ENCODE peak calls at places on chromosome 21, in eight cellular contexts. M, N, K, I, V, E, H and Y are unnamed samples.

GRCh38 chr21:39125752-39126485 is 57.3 kb downstream of the PSMG1 start:
- DNase-seq in M (peak), N (peak), K (no peak), I (peak), V (peak), E (no peak), H (no peak), Y (peak)

GRCh38 chr21:33540711-33541104 is 1.2 kb downstream of the GART start:
- DNase-seq in M (no peak), N (no peak), K (no peak), I (peak), V (no peak), E (no peak), H (no peak), Y (no peak)

GRCh38 chr21:14554948-14555347 is 8.8 kb upstream of the SAMSN1 start:
- DNase-seq in M (no peak), N (no peak), K (no peak), I (no peak), V (no peak), E (no peak), H (no peak), Y (peak)

GRCh38 chr21:25960423-25960822 is 210.1 kb downstream of the APP start:
- DNase-seq in M (no peak), N (no peak), K (no peak), I (peak), V (no peak), E (no peak), H (no peak), Y (no peak)

GRCh38 chr21:27035791-27036190 is 68.9 kb upstream of the ADAMTS5 start:
- DNase-seq in M (no peak), N (no peak), K (no peak), I (no peak), V (no peak), E (no peak), H (no peak), Y (no peak)

GRCh38 chr21:35328856-35329455 is 279.9 kb upstream of the RUNX1 start:
- DNase-seq in M (no peak), N (no peak), K (no peak), I (no peak), V (no peak), E (no peak), H (no peak), Y (no peak)

GRCh38 chr21:14591882-14592281 is 45.8 kb upstream of the SAMSN1 start:
- DNase-seq in M (peak), N (no peak), K (no peak), I (no peak), V (no peak), E (no peak), H (no peak), Y (peak)

GRCh38 chr21:43262427-43262826 is 93.6 kb downstream of the CRYAA start:
- DNase-seq in M (no peak), N (no peak), K (no peak), I (peak), V (no peak), E (peak), H (peak), Y (no peak)

GRCh38 chr21:34834852-34835501 is 166.2 kb downstream of the CLIC6 start:
- DNase-seq in M (no peak), N (no peak), K (no peak), I (no peak), V (no peak), E (no peak), H (no peak), Y (no peak)

GRCh38 chr21:25556087-25556486 is 51.2 kb downstream of the MRPL39 start:
- DNase-seq in M (no peak), N (no peak), K (no peak), I (no peak), V (no peak), E (no peak), H (no peak), Y (no peak)

GRCh38 chr21:14843991-14844390 is 220.8 kb downstream of the NRIP1 start:
- DNase-seq in M (no peak), N (no peak), K (no peak), I (no peak), V (no peak), E (no peak), H (no peak), Y (no peak)

GRCh38 chr21:38219049-38219628 is 37.7 kb upstream of the KCNJ15 start:
- DNase-seq in M (peak), N (peak), K (peak), I (peak), V (peak), E (peak), H (peak), Y (peak)

GRCh38 chr21:17900990-17901385 is 81.8 kb upstream of the C21orf91 start:
- DNase-seq in M (no peak), N (no peak), K (peak), I (no peak), V (no peak), E (no peak), H (no peak), Y (no peak)

GRCh38 chr21:16194851-16195251 is 465.1 kb downstream of the USP25 start:
- DNase-seq in M (peak), N (no peak), K (no peak), I (no peak), V (no peak), E (no peak), H (no peak), Y (peak)

GRCh38 chr21:17387030-17387617 is 125.7 kb upstream of the CXADR start:
- DNase-seq in M (peak), N (peak), K (no peak), I (peak), V (peak), E (no peak), H (peak), Y (peak)

GRCh38 chr21:35159881-35160280 is 110.8 kb upstream of the RUNX1 start:
- DNase-seq in M (peak), N (no peak), K (no peak), I (no peak), V (no peak), E (no peak), H (no peak), Y (peak)

GRCh38 chr21:43991447-43991991 is 20.6 kb upstream of the TRAPPC10 start:
- DNase-seq in M (no peak), N (no peak), K (no peak), I (no peak), V (no peak), E (no peak), H (no peak), Y (no peak)

GRCh38 chr21:17467392-17467791 is 45.5 kb upstream of the CXADR start:
- DNase-seq in M (peak), N (no peak), K (no peak), I (peak), V (no peak), E (no peak), H (no peak), Y (no peak)

GRCh38 chr21:42990251-42990650 is 15.9 kb downstream of the PKNOX1 start:
- DNase-seq in M (no peak), N (no peak), K (no peak), I (no peak), V (no peak), E (no peak), H (no peak), Y (no peak)

GRCh38 chr21:34933609-34934345 is 115.3 kb downstream of the RUNX1 start:
- DNase-seq in M (no peak), N (no peak), K (no peak), I (no peak), V (no peak), E (no peak), H (peak), Y (no peak)

GRCh38 chr21:26115899-26116298 is 54.7 kb downstream of the APP start:
- DNase-seq in M (peak), N (no peak), K (no peak), I (no peak), V (no peak), E (no peak), H (no peak), Y (peak)

GRCh38 chr21:33434770-33435360 is 31.7 kb downstream of the IFNGR2 start:
- DNase-seq in M (peak), N (no peak), K (no peak), I (peak), V (no peak), E (no peak), H (no peak), Y (peak)

GRCh38 chr21:26331581-26331980 is 161.0 kb upstream of the APP start:
- DNase-seq in M (no peak), N (no peak), K (no peak), I (no peak), V (no peak), E (no peak), H (no peak), Y (no peak)

GRCh38 chr21:19353271-19353670 is 949.7 kb upstream of the TMPRSS15 start:
- DNase-seq in M (no peak), N (no peak), K (no peak), I (no peak), V (no peak), E (no peak), H (no peak), Y (no peak)

GRCh38 chr21:39073063-39073462 is 110.2 kb downstream of the PSMG1 start:
- DNase-seq in M (no peak), N (no peak), K (no peak), I (no peak), V (no peak), E (no peak), H (no peak), Y (no peak)

GRCh38 chr21:15498455-15498854 is 231.3 kb upstream of the USP25 start:
- DNase-seq in M (no peak), N (no peak), K (no peak), I (no peak), V (no peak), E (no peak), H (no peak), Y (no peak)

GRCh38 chr21:14923468-14923867 is 141.3 kb downstream of the NRIP1 start:
- DNase-seq in M (peak), N (no peak), K (no peak), I (no peak), V (no peak), E (no peak), H (no peak), Y (no peak)

DNA sequence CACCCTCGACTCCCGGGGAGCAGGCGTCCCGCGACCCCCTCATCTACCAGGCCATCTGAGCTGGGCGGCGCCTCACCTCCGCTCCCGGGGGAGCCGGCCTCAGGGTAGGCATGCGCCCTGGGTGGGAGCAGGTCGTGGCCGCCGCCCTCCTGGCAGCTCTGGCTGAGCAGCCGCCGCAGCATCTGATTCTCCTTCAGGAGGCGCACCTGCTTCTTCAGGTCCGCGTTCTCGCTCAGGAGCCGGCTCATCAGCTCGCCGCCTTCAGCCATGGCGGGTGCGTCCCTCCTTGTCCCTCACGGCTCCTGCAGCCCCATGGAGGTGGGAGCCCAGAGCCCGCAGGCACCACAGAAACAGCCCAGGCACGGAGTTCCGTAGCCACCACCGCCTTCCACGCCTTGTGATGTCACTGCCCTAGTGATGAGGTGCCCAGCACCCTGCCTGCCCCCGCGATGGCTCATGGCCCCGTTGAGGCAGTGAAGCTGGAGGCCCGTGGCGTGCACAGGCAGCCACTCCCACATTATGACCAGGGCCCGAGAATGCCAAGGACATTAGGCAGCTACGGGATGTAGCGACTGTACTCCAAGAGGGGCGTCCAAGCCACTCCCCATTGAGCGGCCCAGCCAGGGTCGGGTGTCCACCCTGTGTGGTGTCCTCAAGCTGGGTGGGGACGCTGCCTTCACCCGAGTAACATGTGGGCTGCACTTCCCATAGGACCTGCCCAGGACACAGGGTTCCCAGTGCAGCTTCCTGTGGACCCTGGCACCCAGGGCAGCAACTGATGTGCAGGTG is 1.5 kb downstream of the SPATC1L start:
- DNase-seq in M (no peak), N (peak), K (peak), I (peak), V (no peak), E (no peak), H (no peak), Y (no peak)
- H3K4me3 ChIP-seq in M (no peak), N (no peak), K (no peak), I (no peak), V (no peak), E (no peak), H (no peak), Y (no peak)

DNA sequence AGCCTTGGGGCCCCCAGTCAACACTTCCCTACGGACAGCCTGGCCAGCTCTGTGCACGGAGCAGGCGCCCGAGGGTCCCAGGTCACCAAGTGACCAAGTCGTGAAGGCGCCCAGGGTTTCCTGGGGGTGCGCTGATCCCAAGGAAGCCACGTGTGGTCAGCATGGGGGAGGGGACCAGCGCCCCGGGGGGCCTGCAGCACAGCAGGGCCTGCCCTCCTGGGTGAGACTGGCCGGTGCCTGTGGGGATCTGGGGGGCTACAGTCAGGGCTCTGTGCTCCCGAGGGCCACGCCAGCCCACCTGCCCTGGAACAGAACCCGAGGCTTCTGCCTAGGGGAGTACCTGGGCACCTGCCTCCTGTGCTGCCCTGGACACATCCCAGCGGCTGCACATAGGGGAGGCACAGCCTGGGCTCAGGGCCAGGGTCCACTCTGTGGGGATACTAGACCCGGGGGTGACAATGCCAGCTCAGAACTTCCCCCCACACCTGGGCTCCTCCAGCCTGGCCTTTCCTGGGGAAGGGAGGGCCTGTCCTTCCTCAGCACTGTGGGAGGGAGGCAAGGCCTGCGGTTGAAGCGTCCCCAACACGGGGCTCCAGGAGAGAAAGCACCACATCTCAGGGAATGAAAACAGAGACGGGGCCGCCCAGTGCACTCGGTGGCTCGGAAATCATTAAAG is 6.2 kb upstream of the POFUT2 start:
- DNase-seq in M (no peak), N (peak), K (no peak), I (peak), V (no peak), E (peak), H (no peak), Y (no peak)
- H3K27ac ChIP-seq in M (peak), N (peak), K (peak), I (peak), V (peak), E (peak), H (no peak), Y (peak)

GRCh38 chr21:36745459-36745858 is 46.5 kb downstream of the SIM2 start:
- DNase-seq in M (no peak), N (no peak), K (no peak), I (no peak), V (no peak), E (no peak), H (no peak), Y (no peak)

GRCh38 chr21:36749935-36750578 is 51.1 kb downstream of the SIM2 start:
- DNase-seq in M (peak), N (no peak), K (no peak), I (peak), V (no peak), E (no peak), H (no peak), Y (peak)

GRCh38 chr21:36744560-36745231 is 45.8 kb downstream of the SIM2 start:
- DNase-seq in M (no peak), N (no peak), K (peak), I (no peak), V (no peak), E (no peak), H (no peak), Y (no peak)

GRCh38 chr21:36747815-36748381 is 49.0 kb downstream of the SIM2 start:
- DNase-seq in M (peak), N (no peak), K (peak), I (peak), V (no peak), E (no peak), H (no peak), Y (peak)

GRCh38 chr21:36747114-36747814 is 48.3 kb downstream of the SIM2 start:
- DNase-seq in M (no peak), N (no peak), K (no peak), I (no peak), V (no peak), E (no peak), H (no peak), Y (no peak)
- H3K4me3 ChIP-seq in M (peak), N (no peak), K (peak), I (peak), V (peak), E (peak), H (no peak), Y (peak)

DNA sequence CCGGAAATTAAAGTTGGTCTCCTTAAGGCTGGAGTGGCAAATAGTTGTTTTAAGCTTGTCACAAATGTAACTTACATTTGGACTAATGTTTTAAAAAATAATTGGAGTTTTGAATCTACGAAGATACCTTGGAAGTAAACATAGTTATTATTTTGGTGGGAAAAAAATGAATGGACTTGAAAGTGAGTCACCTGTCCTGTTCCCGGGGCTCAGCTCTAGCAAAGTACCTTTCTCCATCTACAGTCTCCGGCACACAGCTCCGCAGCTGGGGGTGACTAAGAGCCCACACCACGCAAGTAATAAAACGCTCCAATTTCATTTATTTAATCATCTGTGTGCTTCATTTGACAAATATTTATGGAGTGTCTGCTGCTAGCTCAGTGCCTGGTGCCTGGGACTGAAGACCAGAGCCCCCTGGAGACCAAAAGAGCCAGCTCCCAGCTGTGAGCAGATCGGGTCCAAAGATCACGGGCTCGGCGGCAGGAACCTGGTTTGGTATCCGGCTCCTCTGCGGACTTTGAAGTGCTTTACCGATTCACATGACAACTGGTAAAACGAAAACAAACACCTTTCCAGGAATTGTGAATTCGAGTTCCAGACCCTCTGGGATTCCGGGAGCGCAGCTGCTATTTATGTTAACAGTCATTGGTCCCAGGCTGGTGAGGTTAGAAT is 1.7 kb upstream of the RIPK4 start:
- DNase-seq in M (peak), N (no peak), K (no peak), I (peak), V (no peak), E (peak), H (no peak), Y (peak)
- H3K27ac ChIP-seq in M (no peak), N (no peak), K (no peak), I (peak), V (peak), E (peak), H (no peak), Y (no peak)

GRCh38 chr21:28111151-28111619 is 881.5 kb downstream of the LTN1 start:
- DNase-seq in M (peak), N (peak), K (peak), I (peak), V (no peak), E (no peak), H (no peak), Y (peak)
- H3K4me3 ChIP-seq in M (no peak), N (no peak), K (peak), I (no peak), V (no peak), E (peak), H (no peak), Y (no peak)

GRCh38 chr21:40562603-40563002 is 284.4 kb downstream of the DSCAM start:
- DNase-seq in M (no peak), N (no peak), K (no peak), I (no peak), V (no peak), E (no peak), H (no peak), Y (no peak)
- H3K27ac ChIP-seq in M (no peak), N (no peak), K (no peak), I (no peak), V (no peak), E (no peak), H (no peak), Y (no peak)

GRCh38 chr21:31343680-31344480 is at the start of gene TIAM1:
- DNase-seq in M (peak), N (no peak), K (peak), I (peak), V (no peak), E (no peak), H (no peak), Y (peak)
- H3K4me3 ChIP-seq in M (peak), N (no peak), K (peak), I (peak), V (peak), E (peak), H (peak), Y (peak)